ENCODE peak calls at places on chromosomes 2 and 18, in eight cellular contexts. One of them, this sample, is unnamed.

GRCh38 chr18:10559566-10560456 is 34.0 kb downstream of the NAPG start:
- DNase-seq in activated T-helper 9 cell treated with anti-CD3 and anti-CD28 coated beads, Interleukin-2, amount 50 U/mL, for 16 hours: no peak
- DNase-seq in activated CD8-positive, alpha-beta T cell treated with anti-CD3 and anti-CD28 coated beads for 36 hours: peak
- DNase-seq in stimulated activated CD4-positive, alpha-beta T cell treated with anti-CD3 and anti-CD28 coated beads, Interleukin-12 subunit alpha, Interleukin-12 subunit beta, amount 100 ng/mL, for 4 hours: no peak
- DNase-seq in neural crest cell: no peak
- DNase-seq in iPS DF 19.7: no peak
- DNase-seq in H9: peak
- DNase-seq in AML-193: no peak
- DNase-seq in this sample: no peak

GRCh38 chr2:88053301-88053700 is 2.3 kb downstream of the KRCC1 start:
- DNase-seq in stimulated activated CD4-positive, alpha-beta T cell treated with anti-CD3 and anti-CD28 coated beads, Interleukin-12 subunit alpha, Interleukin-12 subunit beta, amount 100 ng/mL, for 4 hours: no peak
- DNase-seq in iPS DF 19.7: no peak
- DNase-seq in H9: no peak
- DNase-seq in neural crest cell: no peak
- DNase-seq in activated T-helper 9 cell treated with anti-CD3 and anti-CD28 coated beads, Interleukin-2, amount 50 U/mL, for 16 hours: no peak
- DNase-seq in activated CD8-positive, alpha-beta T cell treated with anti-CD3 and anti-CD28 coated beads for 36 hours: no peak
- DNase-seq in AML-193: peak
- DNase-seq in this sample: no peak

GRCh38 chr18:2510416-2510815 is 60.9 kb downstream of the METTL4 start:
- DNase-seq in stimulated activated CD4-positive, alpha-beta T cell treated with anti-CD3 and anti-CD28 coated beads, Interleukin-12 subunit alpha, Interleukin-12 subunit beta, amount 100 ng/mL, for 4 hours: no peak
- DNase-seq in activated T-helper 9 cell treated with anti-CD3 and anti-CD28 coated beads, Interleukin-2, amount 50 U/mL, for 16 hours: no peak
- DNase-seq in iPS DF 19.7: no peak
- DNase-seq in H9: no peak
- DNase-seq in activated CD8-positive, alpha-beta T cell treated with anti-CD3 and anti-CD28 coated beads for 36 hours: no peak
- DNase-seq in neural crest cell: no peak
- DNase-seq in AML-193: no peak
- DNase-seq in this sample: no peak

GRCh38 chr2:165529130-165529529 is 59.6 kb downstream of the CSRNP3 start:
- DNase-seq in H9: peak
- DNase-seq in AML-193: no peak
- DNase-seq in neural crest cell: no peak
- DNase-seq in activated CD8-positive, alpha-beta T cell treated with anti-CD3 and anti-CD28 coated beads for 36 hours: no peak
- DNase-seq in iPS DF 19.7: peak
- DNase-seq in activated T-helper 9 cell treated with anti-CD3 and anti-CD28 coated beads, Interleukin-2, amount 50 U/mL, for 16 hours: no peak
- DNase-seq in stimulated activated CD4-positive, alpha-beta T cell treated with anti-CD3 and anti-CD28 coated beads, Interleukin-12 subunit alpha, Interleukin-12 subunit beta, amount 100 ng/mL, for 4 hours: no peak
- DNase-seq in this sample: no peak

GRCh38 chr2:26770986-26771586 is 7.0 kb downstream of the SLC35F6 start:
- DNase-seq in AML-193: no peak
- DNase-seq in stimulated activated CD4-positive, alpha-beta T cell treated with anti-CD3 and anti-CD28 coated beads, Interleukin-12 subunit alpha, Interleukin-12 subunit beta, amount 100 ng/mL, for 4 hours: no peak
- DNase-seq in H9: peak
- DNase-seq in iPS DF 19.7: no peak
- DNase-seq in activated CD8-positive, alpha-beta T cell treated with anti-CD3 and anti-CD28 coated beads for 36 hours: peak
- DNase-seq in activated T-helper 9 cell treated with anti-CD3 and anti-CD28 coated beads, Interleukin-2, amount 50 U/mL, for 16 hours: no peak
- DNase-seq in neural crest cell: no peak
- DNase-seq in this sample: no peak

GRCh38 chr2:28470759-28471158 is 25.1 kb upstream of the PLB1 start:
- DNase-seq in neural crest cell: no peak
- DNase-seq in iPS DF 19.7: no peak
- DNase-seq in H9: no peak
- DNase-seq in activated T-helper 9 cell treated with anti-CD3 and anti-CD28 coated beads, Interleukin-2, amount 50 U/mL, for 16 hours: no peak
- DNase-seq in activated CD8-positive, alpha-beta T cell treated with anti-CD3 and anti-CD28 coated beads for 36 hours: no peak
- DNase-seq in AML-193: no peak
- DNase-seq in stimulated activated CD4-positive, alpha-beta T cell treated with anti-CD3 and anti-CD28 coated beads, Interleukin-12 subunit alpha, Interleukin-12 subunit beta, amount 100 ng/mL, for 4 hours: no peak
- DNase-seq in this sample: no peak

GRCh38 chr2:5365871-5366461 is 326.2 kb upstream of the SOX11 start:
- DNase-seq in activated T-helper 9 cell treated with anti-CD3 and anti-CD28 coated beads, Interleukin-2, amount 50 U/mL, for 16 hours: no peak
- DNase-seq in H9: peak
- DNase-seq in stimulated activated CD4-positive, alpha-beta T cell treated with anti-CD3 and anti-CD28 coated beads, Interleukin-12 subunit alpha, Interleukin-12 subunit beta, amount 100 ng/mL, for 4 hours: peak
- DNase-seq in AML-193: peak
- DNase-seq in neural crest cell: peak
- DNase-seq in iPS DF 19.7: peak
- DNase-seq in activated CD8-positive, alpha-beta T cell treated with anti-CD3 and anti-CD28 coated beads for 36 hours: peak
- DNase-seq in this sample: peak

GRCh38 chr18:67669993-67670671 is 153.6 kb upstream of the DSEL start:
- DNase-seq in neural crest cell: no peak
- DNase-seq in AML-193: no peak
- DNase-seq in activated CD8-positive, alpha-beta T cell treated with anti-CD3 and anti-CD28 coated beads for 36 hours: no peak
- DNase-seq in stimulated activated CD4-positive, alpha-beta T cell treated with anti-CD3 and anti-CD28 coated beads, Interleukin-12 subunit alpha, Interleukin-12 subunit beta, amount 100 ng/mL, for 4 hours: no peak
- DNase-seq in H9: no peak
- DNase-seq in iPS DF 19.7: no peak
- DNase-seq in activated T-helper 9 cell treated with anti-CD3 and anti-CD28 coated beads, Interleukin-2, amount 50 U/mL, for 16 hours: no peak
- DNase-seq in this sample: no peak

GRCh38 chr2:222952204-222952603 is 91.4 kb downstream of the ACSL3 start:
- DNase-seq in activated T-helper 9 cell treated with anti-CD3 and anti-CD28 coated beads, Interleukin-2, amount 50 U/mL, for 16 hours: no peak
- DNase-seq in AML-193: no peak
- DNase-seq in activated CD8-positive, alpha-beta T cell treated with anti-CD3 and anti-CD28 coated beads for 36 hours: no peak
- DNase-seq in stimulated activated CD4-positive, alpha-beta T cell treated with anti-CD3 and anti-CD28 coated beads, Interleukin-12 subunit alpha, Interleukin-12 subunit beta, amount 100 ng/mL, for 4 hours: no peak
- DNase-seq in neural crest cell: no peak
- DNase-seq in iPS DF 19.7: no peak
- DNase-seq in H9: no peak
- DNase-seq in this sample: no peak

GRCh38 chr2:150168596-150168995 is 318.9 kb downstream of the RND3 start:
- DNase-seq in stimulated activated CD4-positive, alpha-beta T cell treated with anti-CD3 and anti-CD28 coated beads, Interleukin-12 subunit alpha, Interleukin-12 subunit beta, amount 100 ng/mL, for 4 hours: no peak
- DNase-seq in activated T-helper 9 cell treated with anti-CD3 and anti-CD28 coated beads, Interleukin-2, amount 50 U/mL, for 16 hours: no peak
- DNase-seq in neural crest cell: no peak
- DNase-seq in H9: no peak
- DNase-seq in iPS DF 19.7: no peak
- DNase-seq in activated CD8-positive, alpha-beta T cell treated with anti-CD3 and anti-CD28 coated beads for 36 hours: no peak
- DNase-seq in AML-193: no peak
- DNase-seq in this sample: no peak

GRCh38 chr2:120253021-120253882 is 600 bp downstream of the RALB start:
- DNase-seq in iPS DF 19.7: no peak
- DNase-seq in activated CD8-positive, alpha-beta T cell treated with anti-CD3 and anti-CD28 coated beads for 36 hours: peak
- DNase-seq in neural crest cell: peak
- DNase-seq in stimulated activated CD4-positive, alpha-beta T cell treated with anti-CD3 and anti-CD28 coated beads, Interleukin-12 subunit alpha, Interleukin-12 subunit beta, amount 100 ng/mL, for 4 hours: peak
- DNase-seq in activated T-helper 9 cell treated with anti-CD3 and anti-CD28 coated beads, Interleukin-2, amount 50 U/mL, for 16 hours: peak
- DNase-seq in AML-193: peak
- DNase-seq in H9: peak
- DNase-seq in this sample: no peak

GRCh38 chr2:157751462-157752058 is 122.9 kb upstream of the ACVR1C start:
- DNase-seq in neural crest cell: no peak
- DNase-seq in activated CD8-positive, alpha-beta T cell treated with anti-CD3 and anti-CD28 coated beads for 36 hours: peak
- DNase-seq in H9: peak
- DNase-seq in AML-193: no peak
- DNase-seq in iPS DF 19.7: no peak
- DNase-seq in stimulated activated CD4-positive, alpha-beta T cell treated with anti-CD3 and anti-CD28 coated beads, Interleukin-12 subunit alpha, Interleukin-12 subunit beta, amount 100 ng/mL, for 4 hours: peak
- DNase-seq in activated T-helper 9 cell treated with anti-CD3 and anti-CD28 coated beads, Interleukin-2, amount 50 U/mL, for 16 hours: peak
- DNase-seq in this sample: peak

GRCh38 chr2:15797231-15797945 is 143.0 kb upstream of the MYCN start:
- DNase-seq in activated CD8-positive, alpha-beta T cell treated with anti-CD3 and anti-CD28 coated beads for 36 hours: peak
- DNase-seq in activated T-helper 9 cell treated with anti-CD3 and anti-CD28 coated beads, Interleukin-2, amount 50 U/mL, for 16 hours: no peak
- DNase-seq in stimulated activated CD4-positive, alpha-beta T cell treated with anti-CD3 and anti-CD28 coated beads, Interleukin-12 subunit alpha, Interleukin-12 subunit beta, amount 100 ng/mL, for 4 hours: no peak
- DNase-seq in AML-193: no peak
- DNase-seq in iPS DF 19.7: no peak
- DNase-seq in H9: peak
- DNase-seq in neural crest cell: no peak
- DNase-seq in this sample: no peak

GRCh38 chr2:133674433-133675331 is 106.4 kb upstream of the NCKAP5 start:
- DNase-seq in H9: peak
- DNase-seq in stimulated activated CD4-positive, alpha-beta T cell treated with anti-CD3 and anti-CD28 coated beads, Interleukin-12 subunit alpha, Interleukin-12 subunit beta, amount 100 ng/mL, for 4 hours: no peak
- DNase-seq in iPS DF 19.7: no peak
- DNase-seq in AML-193: no peak
- DNase-seq in activated T-helper 9 cell treated with anti-CD3 and anti-CD28 coated beads, Interleukin-2, amount 50 U/mL, for 16 hours: no peak
- DNase-seq in activated CD8-positive, alpha-beta T cell treated with anti-CD3 and anti-CD28 coated beads for 36 hours: no peak
- DNase-seq in neural crest cell: peak
- DNase-seq in this sample: peak

GRCh38 chr2:240202616-240203015 is 62.2 kb upstream of the OTOS start:
- DNase-seq in activated T-helper 9 cell treated with anti-CD3 and anti-CD28 coated beads, Interleukin-2, amount 50 U/mL, for 16 hours: no peak
- DNase-seq in AML-193: no peak
- DNase-seq in activated CD8-positive, alpha-beta T cell treated with anti-CD3 and anti-CD28 coated beads for 36 hours: no peak
- DNase-seq in H9: no peak
- DNase-seq in neural crest cell: no peak
- DNase-seq in iPS DF 19.7: no peak
- DNase-seq in stimulated activated CD4-positive, alpha-beta T cell treated with anti-CD3 and anti-CD28 coated beads, Interleukin-12 subunit alpha, Interleukin-12 subunit beta, amount 100 ng/mL, for 4 hours: no peak
- DNase-seq in this sample: no peak

GRCh38 chr2:237182422-237183123 is 96.9 kb downstream of the COPS8 start:
- DNase-seq in H9: no peak
- DNase-seq in activated T-helper 9 cell treated with anti-CD3 and anti-CD28 coated beads, Interleukin-2, amount 50 U/mL, for 16 hours: no peak
- DNase-seq in stimulated activated CD4-positive, alpha-beta T cell treated with anti-CD3 and anti-CD28 coated beads, Interleukin-12 subunit alpha, Interleukin-12 subunit beta, amount 100 ng/mL, for 4 hours: no peak
- DNase-seq in activated CD8-positive, alpha-beta T cell treated with anti-CD3 and anti-CD28 coated beads for 36 hours: no peak
- DNase-seq in neural crest cell: no peak
- DNase-seq in AML-193: no peak
- DNase-seq in iPS DF 19.7: no peak
- DNase-seq in this sample: no peak

GRCh38 chr2:110718990-110719389 is 13.4 kb upstream of the ACOXL start:
- DNase-seq in activated CD8-positive, alpha-beta T cell treated with anti-CD3 and anti-CD28 coated beads for 36 hours: no peak
- DNase-seq in stimulated activated CD4-positive, alpha-beta T cell treated with anti-CD3 and anti-CD28 coated beads, Interleukin-12 subunit alpha, Interleukin-12 subunit beta, amount 100 ng/mL, for 4 hours: no peak
- DNase-seq in AML-193: no peak
- DNase-seq in iPS DF 19.7: no peak
- DNase-seq in H9: no peak
- DNase-seq in activated T-helper 9 cell treated with anti-CD3 and anti-CD28 coated beads, Interleukin-2, amount 50 U/mL, for 16 hours: no peak
- DNase-seq in neural crest cell: no peak
- DNase-seq in this sample: no peak

GRCh38 chr18:59802031-59802430 is 97.8 kb upstream of the PMAIP1 start:
- DNase-seq in activated CD8-positive, alpha-beta T cell treated with anti-CD3 and anti-CD28 coated beads for 36 hours: peak
- DNase-seq in iPS DF 19.7: no peak
- DNase-seq in activated T-helper 9 cell treated with anti-CD3 and anti-CD28 coated beads, Interleukin-2, amount 50 U/mL, for 16 hours: no peak
- DNase-seq in stimulated activated CD4-positive, alpha-beta T cell treated with anti-CD3 and anti-CD28 coated beads, Interleukin-12 subunit alpha, Interleukin-12 subunit beta, amount 100 ng/mL, for 4 hours: no peak
- DNase-seq in AML-193: no peak
- DNase-seq in H9: no peak
- DNase-seq in neural crest cell: no peak
- DNase-seq in this sample: no peak

GRCh38 chr18:42644729-42645131 is 470.8 kb downstream of the RIT2 start:
- DNase-seq in neural crest cell: no peak
- DNase-seq in stimulated activated CD4-positive, alpha-beta T cell treated with anti-CD3 and anti-CD28 coated beads, Interleukin-12 subunit alpha, Interleukin-12 subunit beta, amount 100 ng/mL, for 4 hours: no peak
- DNase-seq in iPS DF 19.7: no peak
- DNase-seq in H9: no peak
- DNase-seq in AML-193: no peak
- DNase-seq in activated T-helper 9 cell treated with anti-CD3 and anti-CD28 coated beads, Interleukin-2, amount 50 U/mL, for 16 hours: no peak
- DNase-seq in activated CD8-positive, alpha-beta T cell treated with anti-CD3 and anti-CD28 coated beads for 36 hours: no peak
- DNase-seq in this sample: no peak

GRCh38 chr2:98521266-98521665 is 76.6 kb downstream of the INPP4A start:
- DNase-seq in stimulated activated CD4-positive, alpha-beta T cell treated with anti-CD3 and anti-CD28 coated beads, Interleukin-12 subunit alpha, Interleukin-12 subunit beta, amount 100 ng/mL, for 4 hours: no peak
- DNase-seq in iPS DF 19.7: no peak
- DNase-seq in AML-193: no peak
- DNase-seq in activated T-helper 9 cell treated with anti-CD3 and anti-CD28 coated beads, Interleukin-2, amount 50 U/mL, for 16 hours: no peak
- DNase-seq in H9: no peak
- DNase-seq in activated CD8-positive, alpha-beta T cell treated with anti-CD3 and anti-CD28 coated beads for 36 hours: no peak
- DNase-seq in neural crest cell: no peak
- DNase-seq in this sample: no peak

GRCh38 chr2:236753611-236754010 is 184.0 kb downstream of the ACKR3 start:
- DNase-seq in H9: no peak
- DNase-seq in activated CD8-positive, alpha-beta T cell treated with anti-CD3 and anti-CD28 coated beads for 36 hours: no peak
- DNase-seq in iPS DF 19.7: no peak
- DNase-seq in stimulated activated CD4-positive, alpha-beta T cell treated with anti-CD3 and anti-CD28 coated beads, Interleukin-12 subunit alpha, Interleukin-12 subunit beta, amount 100 ng/mL, for 4 hours: no peak
- DNase-seq in AML-193: no peak
- DNase-seq in neural crest cell: no peak
- DNase-seq in activated T-helper 9 cell treated with anti-CD3 and anti-CD28 coated beads, Interleukin-2, amount 50 U/mL, for 16 hours: no peak
- DNase-seq in this sample: no peak

GRCh38 chr18:10412933-10413332 is 41.5 kb upstream of the APCDD1 start:
- DNase-seq in neural crest cell: no peak
- DNase-seq in AML-193: no peak
- DNase-seq in activated T-helper 9 cell treated with anti-CD3 and anti-CD28 coated beads, Interleukin-2, amount 50 U/mL, for 16 hours: no peak
- DNase-seq in activated CD8-positive, alpha-beta T cell treated with anti-CD3 and anti-CD28 coated beads for 36 hours: no peak
- DNase-seq in H9: no peak
- DNase-seq in iPS DF 19.7: no peak
- DNase-seq in stimulated activated CD4-positive, alpha-beta T cell treated with anti-CD3 and anti-CD28 coated beads, Interleukin-12 subunit alpha, Interleukin-12 subunit beta, amount 100 ng/mL, for 4 hours: no peak
- DNase-seq in this sample: no peak

GRCh38 chr2:32900246-32901000 is 46.3 kb upstream of the LTBP1 start:
- DNase-seq in neural crest cell: no peak
- DNase-seq in stimulated activated CD4-positive, alpha-beta T cell treated with anti-CD3 and anti-CD28 coated beads, Interleukin-12 subunit alpha, Interleukin-12 subunit beta, amount 100 ng/mL, for 4 hours: no peak
- DNase-seq in H9: no peak
- DNase-seq in activated T-helper 9 cell treated with anti-CD3 and anti-CD28 coated beads, Interleukin-2, amount 50 U/mL, for 16 hours: no peak
- DNase-seq in iPS DF 19.7: no peak
- DNase-seq in activated CD8-positive, alpha-beta T cell treated with anti-CD3 and anti-CD28 coated beads for 36 hours: no peak
- DNase-seq in AML-193: no peak
- DNase-seq in this sample: no peak

GRCh38 chr2:44330801-44331200 is 30.5 kb downstream of the PREPL start:
- DNase-seq in AML-193: no peak
- DNase-seq in H9: no peak
- DNase-seq in iPS DF 19.7: no peak
- DNase-seq in activated T-helper 9 cell treated with anti-CD3 and anti-CD28 coated beads, Interleukin-2, amount 50 U/mL, for 16 hours: no peak
- DNase-seq in activated CD8-positive, alpha-beta T cell treated with anti-CD3 and anti-CD28 coated beads for 36 hours: no peak
- DNase-seq in neural crest cell: no peak
- DNase-seq in stimulated activated CD4-positive, alpha-beta T cell treated with anti-CD3 and anti-CD28 coated beads, Interleukin-12 subunit alpha, Interleukin-12 subunit beta, amount 100 ng/mL, for 4 hours: no peak
- DNase-seq in this sample: no peak

GRCh38 chr2:44450806-44451205 is 89.1 kb downstream of the CAMKMT start:
- DNase-seq in neural crest cell: no peak
- DNase-seq in H9: no peak
- DNase-seq in stimulated activated CD4-positive, alpha-beta T cell treated with anti-CD3 and anti-CD28 coated beads, Interleukin-12 subunit alpha, Interleukin-12 subunit beta, amount 100 ng/mL, for 4 hours: no peak
- DNase-seq in AML-193: no peak
- DNase-seq in activated T-helper 9 cell treated with anti-CD3 and anti-CD28 coated beads, Interleukin-2, amount 50 U/mL, for 16 hours: no peak
- DNase-seq in activated CD8-positive, alpha-beta T cell treated with anti-CD3 and anti-CD28 coated beads for 36 hours: no peak
- DNase-seq in iPS DF 19.7: no peak
- DNase-seq in this sample: no peak

GRCh38 chr2:9286553-9287399 is 80.2 kb downstream of the ASAP2 start:
- DNase-seq in AML-193: no peak
- DNase-seq in activated T-helper 9 cell treated with anti-CD3 and anti-CD28 coated beads, Interleukin-2, amount 50 U/mL, for 16 hours: no peak
- DNase-seq in activated CD8-positive, alpha-beta T cell treated with anti-CD3 and anti-CD28 coated beads for 36 hours: no peak
- DNase-seq in H9: no peak
- DNase-seq in stimulated activated CD4-positive, alpha-beta T cell treated with anti-CD3 and anti-CD28 coated beads, Interleukin-12 subunit alpha, Interleukin-12 subunit beta, amount 100 ng/mL, for 4 hours: no peak
- DNase-seq in neural crest cell: no peak
- DNase-seq in iPS DF 19.7: no peak
- DNase-seq in this sample: no peak

GRCh38 chr2:54945401-54946219 is 104.6 kb downstream of the RTN4 start:
- DNase-seq in AML-193: no peak
- DNase-seq in activated CD8-positive, alpha-beta T cell treated with anti-CD3 and anti-CD28 coated beads for 36 hours: peak
- DNase-seq in neural crest cell: no peak
- DNase-seq in activated T-helper 9 cell treated with anti-CD3 and anti-CD28 coated beads, Interleukin-2, amount 50 U/mL, for 16 hours: no peak
- DNase-seq in H9: no peak
- DNase-seq in iPS DF 19.7: no peak
- DNase-seq in stimulated activated CD4-positive, alpha-beta T cell treated with anti-CD3 and anti-CD28 coated beads, Interleukin-12 subunit alpha, Interleukin-12 subunit beta, amount 100 ng/mL, for 4 hours: no peak
- DNase-seq in this sample: no peak

GRCh38 chr18:37294951-37295350 is 270.6 kb downstream of the CELF4 start:
- DNase-seq in neural crest cell: peak
- DNase-seq in iPS DF 19.7: no peak
- DNase-seq in activated CD8-positive, alpha-beta T cell treated with anti-CD3 and anti-CD28 coated beads for 36 hours: peak
- DNase-seq in stimulated activated CD4-positive, alpha-beta T cell treated with anti-CD3 and anti-CD28 coated beads, Interleukin-12 subunit alpha, Interleukin-12 subunit beta, amount 100 ng/mL, for 4 hours: no peak
- DNase-seq in AML-193: no peak
- DNase-seq in activated T-helper 9 cell treated with anti-CD3 and anti-CD28 coated beads, Interleukin-2, amount 50 U/mL, for 16 hours: no peak
- DNase-seq in H9: peak
- DNase-seq in this sample: peak

GRCh38 chr2:213219816-213220215 is 64.4 kb upstream of the SPAG16 start:
- DNase-seq in iPS DF 19.7: no peak
- DNase-seq in stimulated activated CD4-positive, alpha-beta T cell treated with anti-CD3 and anti-CD28 coated beads, Interleukin-12 subunit alpha, Interleukin-12 subunit beta, amount 100 ng/mL, for 4 hours: no peak
- DNase-seq in activated CD8-positive, alpha-beta T cell treated with anti-CD3 and anti-CD28 coated beads for 36 hours: no peak
- DNase-seq in neural crest cell: no peak
- DNase-seq in AML-193: no peak
- DNase-seq in H9: no peak
- DNase-seq in activated T-helper 9 cell treated with anti-CD3 and anti-CD28 coated beads, Interleukin-2, amount 50 U/mL, for 16 hours: no peak
- DNase-seq in this sample: no peak

GRCh38 chr2:157443795-157444642 is at the start of gene CYTIP:
- DNase-seq in activated T-helper 9 cell treated with anti-CD3 and anti-CD28 coated beads, Interleukin-2, amount 50 U/mL, for 16 hours: no peak
- DNase-seq in iPS DF 19.7: no peak
- DNase-seq in activated CD8-positive, alpha-beta T cell treated with anti-CD3 and anti-CD28 coated beads for 36 hours: peak
- DNase-seq in H9: no peak
- DNase-seq in AML-193: peak
- DNase-seq in neural crest cell: no peak
- DNase-seq in stimulated activated CD4-positive, alpha-beta T cell treated with anti-CD3 and anti-CD28 coated beads, Interleukin-12 subunit alpha, Interleukin-12 subunit beta, amount 100 ng/mL, for 4 hours: peak
- DNase-seq in this sample: no peak

GRCh38 chr18:61569176-61569892 is 236.1 kb downstream of the CDH20 start:
- DNase-seq in iPS DF 19.7: no peak
- DNase-seq in neural crest cell: no peak
- DNase-seq in H9: no peak
- DNase-seq in activated T-helper 9 cell treated with anti-CD3 and anti-CD28 coated beads, Interleukin-2, amount 50 U/mL, for 16 hours: no peak
- DNase-seq in stimulated activated CD4-positive, alpha-beta T cell treated with anti-CD3 and anti-CD28 coated beads, Interleukin-12 subunit alpha, Interleukin-12 subunit beta, amount 100 ng/mL, for 4 hours: no peak
- DNase-seq in activated CD8-positive, alpha-beta T cell treated with anti-CD3 and anti-CD28 coated beads for 36 hours: peak
- DNase-seq in AML-193: no peak
- DNase-seq in this sample: no peak

GRCh38 chr2:115160523-115161521 is 718.4 kb downstream of the DPP10 start:
- DNase-seq in iPS DF 19.7: no peak
- DNase-seq in neural crest cell: peak
- DNase-seq in activated T-helper 9 cell treated with anti-CD3 and anti-CD28 coated beads, Interleukin-2, amount 50 U/mL, for 16 hours: no peak
- DNase-seq in activated CD8-positive, alpha-beta T cell treated with anti-CD3 and anti-CD28 coated beads for 36 hours: no peak
- DNase-seq in H9: peak
- DNase-seq in AML-193: no peak
- DNase-seq in stimulated activated CD4-positive, alpha-beta T cell treated with anti-CD3 and anti-CD28 coated beads, Interleukin-12 subunit alpha, Interleukin-12 subunit beta, amount 100 ng/mL, for 4 hours: no peak
- DNase-seq in this sample: no peak

GRCh38 chr2:84839851-84840250 is 41.0 kb downstream of the TRABD2A start:
- DNase-seq in H9: no peak
- DNase-seq in neural crest cell: no peak
- DNase-seq in AML-193: no peak
- DNase-seq in activated T-helper 9 cell treated with anti-CD3 and anti-CD28 coated beads, Interleukin-2, amount 50 U/mL, for 16 hours: no peak
- DNase-seq in stimulated activated CD4-positive, alpha-beta T cell treated with anti-CD3 and anti-CD28 coated beads, Interleukin-12 subunit alpha, Interleukin-12 subunit beta, amount 100 ng/mL, for 4 hours: no peak
- DNase-seq in activated CD8-positive, alpha-beta T cell treated with anti-CD3 and anti-CD28 coated beads for 36 hours: no peak
- DNase-seq in iPS DF 19.7: no peak
- DNase-seq in this sample: no peak

GRCh38 chr2:96325884-96326255 is 753 bp downstream of the ITPRIPL1 start:
- DNase-seq in AML-193: peak
- DNase-seq in stimulated activated CD4-positive, alpha-beta T cell treated with anti-CD3 and anti-CD28 coated beads, Interleukin-12 subunit alpha, Interleukin-12 subunit beta, amount 100 ng/mL, for 4 hours: peak
- DNase-seq in neural crest cell: no peak
- DNase-seq in iPS DF 19.7: no peak
- DNase-seq in activated T-helper 9 cell treated with anti-CD3 and anti-CD28 coated beads, Interleukin-2, amount 50 U/mL, for 16 hours: peak
- DNase-seq in activated CD8-positive, alpha-beta T cell treated with anti-CD3 and anti-CD28 coated beads for 36 hours: peak
- DNase-seq in H9: no peak
- DNase-seq in this sample: no peak